ENCODE peak calls at places on chromosomes 12 and 14, in nine cellular contexts. S is activated naive CD8-positive, alpha-beta T cell treated with anti-CD3 and anti-CD28 coated beads, Interleukin-2, amount 50 U/mL, for 24 hours; Z is hepatocyte; L is activated T-helper 1 cell treated with Interleukin-2 at 50 U/mL for 16 hours; Y is thyroid gland; J is GM04504; H is stimulated activated CD4-positive, alpha-beta T cell treated with anti-CD3 and anti-CD28 coated beads, Interleukin-1b, Interleukin-23, amount 100 ng/mL, for 24 hours; D is AG09309; O is erythroblast. G is an unnamed sample.

GRCh38 chr14:105411017-105411941 is 8.3 kb upstream of the MTA1 start:
- DNase-seq in S (peak; percentile 28), Z (peak; percentile 77), L (no peak), Y (peak; percentile 53), J (no peak), H (no peak), D (no peak), O (peak; percentile 60), G (no peak)

GRCh38 chr12:4286228-4286627 is 12.7 kb downstream of the CCND2 start:
- DNase-seq in S (no peak), Z (peak; percentile 3), L (no peak), Y (no peak), J (no peak), H (no peak), D (no peak), O (no peak), G (no peak)

GRCh38 chr14:58353516-58354299 is 42.0 kb upstream of the TOMM20L start:
- DNase-seq in S (no peak), Z (no peak), L (no peak), Y (no peak), J (no peak), H (no peak), D (no peak), O (peak; percentile 5), G (no peak)

GRCh38 chr12:126747530-126748149 is 1519.3 kb upstream of the TMEM132C start:
- DNase-seq in S (peak; percentile 57), Z (peak; percentile 46), L (peak; percentile 26), Y (peak; percentile 33), J (peak; percentile 6), H (peak; percentile 10), D (no peak), O (peak; percentile 32), G (no peak)

GRCh38 chr12:76588881-76589565 is 29.5 kb upstream of the OSBPL8 start:
- DNase-seq in S (no peak), Z (peak; percentile 26), L (no peak), Y (no peak), J (peak; percentile 84), H (no peak), D (peak; percentile 99), O (no peak), G (no peak)

GRCh38 chr12:20364501-20364900 is 3.8 kb upstream of the PDE3A start:
- DNase-seq in S (no peak), Z (peak; percentile 24), L (no peak), Y (no peak), J (no peak), H (no peak), D (no peak), O (no peak), G (no peak)

GRCh38 chr12:105445261-105446015 is 114.9 kb downstream of the C12orf75 start:
- DNase-seq in S (no peak), Z (peak; percentile 30), L (no peak), Y (no peak), J (no peak), H (no peak), D (peak; percentile 20), O (no peak), G (no peak)

GRCh38 chr12:79547735-79548347 is 142.9 kb downstream of the PAWR start:
- DNase-seq in S (peak; percentile 11), Z (peak; percentile 71), L (no peak), Y (peak; percentile 28), J (peak; percentile 60), H (no peak), D (peak; percentile 41), O (peak; percentile 13), G (peak; percentile 45)

GRCh38 chr12:51392556-51393237 is 1.5 kb upstream of the GALNT6 start:
- DNase-seq in S (peak; percentile 38), Z (peak; percentile 68), L (no peak), Y (no peak), J (no peak), H (no peak), D (no peak), O (peak; percentile 27), G (no peak)

GRCh38 chr12:115355301-115355700 is 671.3 kb upstream of the TBX3 start:
- DNase-seq in S (no peak), Z (no peak), L (no peak), Y (no peak), J (no peak), H (no peak), D (no peak), O (no peak), G (no peak)

GRCh38 chr12:3088251-3088650 is 11.1 kb downstream of the TSPAN9 start:
- DNase-seq in S (no peak), Z (no peak), L (no peak), Y (no peak), J (no peak), H (no peak), D (no peak), O (no peak), G (no peak)

GRCh38 chr12:20646239-20646827 is 48.8 kb upstream of the SLCO1C1 start:
- DNase-seq in S (no peak), Z (peak; percentile 56), L (no peak), Y (no peak), J (peak; percentile 10), H (no peak), D (peak; percentile 37), O (peak; percentile 26), G (peak; percentile 76)

GRCh38 chr12:674272-674781 is 11.1 kb upstream of the NINJ2 start:
- DNase-seq in S (peak; percentile 78), Z (no peak), L (peak; percentile 28), Y (no peak), J (no peak), H (peak; percentile 43), D (no peak), O (peak; percentile 22), G (no peak)

GRCh38 chr14:49767473-49768300 is at the start of gene KLHDC2:
- DNase-seq in S (peak; percentile 92), Z (peak; percentile 96), L (peak; percentile 84), Y (peak; percentile 88), J (peak; percentile 66), H (peak; percentile 69), D (peak; percentile 58), O (peak; percentile 92), G (peak; percentile 82)

GRCh38 chr12:49331360-49332222 is 5.4 kb downstream of the C1QL4 start:
- DNase-seq in S (no peak), Z (peak; percentile 88), L (no peak), Y (peak; percentile 86), J (peak; percentile 42), H (no peak), D (peak; percentile 40), O (peak; percentile 50), G (peak; percentile 65)

GRCh38 chr12:111064154-111064553 is 143.8 kb upstream of the MYL2 start:
- DNase-seq in S (no peak), Z (no peak), L (no peak), Y (no peak), J (no peak), H (no peak), D (no peak), O (no peak), G (no peak)

GRCh38 chr12:104519190-104519857 is 62.6 kb downstream of the CHST11 start:
- DNase-seq in S (peak; percentile 41), Z (no peak), L (no peak), Y (no peak), J (no peak), H (no peak), D (no peak), O (no peak), G (no peak)

GRCh38 chr14:103391048-103391447 is 5.8 kb downstream of the MARK3 start:
- DNase-seq in S (peak; percentile 38), Z (peak; percentile 60), L (no peak), Y (peak; percentile 22), J (peak; percentile 47), H (no peak), D (peak; percentile 86), O (peak; percentile 83), G (peak; percentile 60)

GRCh38 chr14:92532490-92533163 is 19.0 kb downstream of the RIN3 start:
- DNase-seq in S (no peak), Z (no peak), L (no peak), Y (no peak), J (no peak), H (no peak), D (no peak), O (no peak), G (no peak)

GRCh38 chr12:92558806-92559205 is 144.0 kb upstream of the PLEKHG7 start:
- DNase-seq in S (no peak), Z (no peak), L (no peak), Y (no peak), J (no peak), H (no peak), D (no peak), O (no peak), G (no peak)

GRCh38 chr14:96146131-96146771 is 58.4 kb upstream of the BDKRB2 start:
- DNase-seq in S (no peak), Z (no peak), L (no peak), Y (peak; percentile 71), J (peak; percentile 86), H (no peak), D (peak; percentile 71), O (no peak), G (no peak)

GRCh38 chr12:72282721-72283120 is 10.6 kb downstream of the TRHDE start:
- DNase-seq in S (no peak), Z (peak; percentile 30), L (no peak), Y (no peak), J (no peak), H (no peak), D (no peak), O (no peak), G (no peak)

GRCh38 chr12:79121486-79121885 is 256.9 kb downstream of the SYT1 start:
- DNase-seq in S (no peak), Z (peak; percentile 6), L (no peak), Y (no peak), J (no peak), H (no peak), D (no peak), O (no peak), G (no peak)

GRCh38 chr14:105123266-105123665 is 45.3 kb downstream of the JAG2 start:
- DNase-seq in S (no peak), Z (no peak), L (no peak), Y (no peak), J (no peak), H (no peak), D (no peak), O (no peak), G (no peak)

GRCh38 chr12:69732088-69732487 is 6.6 kb upstream of the RAB3IP start:
- DNase-seq in S (no peak), Z (no peak), L (no peak), Y (no peak), J (no peak), H (no peak), D (no peak), O (no peak), G (no peak)

GRCh38 chr14:24664366-24664765 is 30.4 kb upstream of the GZMB start:
- DNase-seq in S (no peak), Z (no peak), L (no peak), Y (no peak), J (no peak), H (no peak), D (no peak), O (no peak), G (no peak)

GRCh38 chr12:524167-524951 is 64.6 kb downstream of the B4GALNT3 start:
- DNase-seq in S (no peak), Z (no peak), L (no peak), Y (no peak), J (no peak), H (no peak), D (no peak), O (no peak), G (no peak)

GRCh38 chr12:76193961-76194360 is 109.5 kb upstream of the NAP1L1 start:
- DNase-seq in S (no peak), Z (no peak), L (no peak), Y (no peak), J (no peak), H (no peak), D (no peak), O (no peak), G (no peak)

GRCh38 chr14:70622111-70622712 is 19.5 kb upstream of the TTC9 start:
- DNase-seq in S (peak; percentile 44), Z (peak; percentile 64), L (no peak), Y (peak; percentile 66), J (no peak), H (no peak), D (no peak), O (no peak), G (peak; percentile 47)